ENCODE peak calls at places on chromosomes 7 and 10, in ten cellular contexts. J, R, V, B, H, N, W, C, T and E are unnamed samples.

GRCh38 chr10:14325325-14325955 is 5.3 kb downstream of the FRMD4A start:
- DNase-seq in W (no peak), T (peak), B (peak), V (peak), J (no peak), C (no peak), R (peak), N (peak), H (peak), E (peak)

GRCh38 chr7:98852826-98853225 is 17.0 kb downstream of the TMEM130 start:
- DNase-seq in B (no peak), C (no peak), T (no peak), R (no peak), V (no peak), N (no peak), J (no peak), W (no peak), H (no peak), E (no peak)

GRCh38 chr7:15015545-15016314 is 113.2 kb upstream of the DGKB start:
- DNase-seq in J (peak), N (peak), T (peak), W (no peak), C (peak), R (peak), H (peak), V (peak), B (peak), E (no peak)

GRCh38 chr10:16967866-16968721 is 150.9 kb upstream of the RSU1 start:
- DNase-seq in T (peak), B (no peak), R (no peak), V (peak), J (peak), H (no peak), W (no peak), C (no peak), N (peak), E (no peak)

GRCh38 chr10:67858971-67859370 is 21.0 kb upstream of the DNAJC12 start:
- DNase-seq in B (no peak), N (no peak), R (no peak), T (no peak), C (no peak), V (no peak), J (no peak), H (no peak), W (no peak), E (no peak)

GRCh38 chr7:6640246-6640721 is 3.2 kb downstream of the ZNF316 start:
- DNase-seq in J (no peak), H (peak), B (no peak), R (no peak), C (peak), N (no peak), V (no peak), W (no peak), T (peak), E (no peak)

GRCh38 chr10:103852189-103852711 is 3.1 kb downstream of the SH3PXD2A start:
- DNase-seq in N (no peak), V (no peak), J (no peak), T (no peak), C (no peak), H (peak), B (no peak), R (no peak), W (no peak), E (no peak)

GRCh38 chr10:110344622-110345021 is 39.9 kb upstream of the SMNDC1 start:
- DNase-seq in N (no peak), V (no peak), T (no peak), B (no peak), W (no peak), J (no peak), R (no peak), H (no peak), C (no peak), E (no peak)

GRCh38 chr7:151093748-151094147 is 7.5 kb downstream of the AGAP3 start:
- DNase-seq in H (no peak), B (no peak), N (no peak), J (no peak), V (no peak), T (no peak), C (no peak), R (no peak), W (no peak), E (no peak)

GRCh38 chr10:49512121-49512809 is 26.7 kb downstream of the ERCC6 start:
- DNase-seq in J (no peak), W (no peak), C (no peak), R (no peak), B (peak), T (peak), V (peak), N (peak), H (peak), E (no peak)

GRCh38 chr10:19937989-19938388 is 121.8 kb downstream of the PLXDC2 start:
- DNase-seq in N (no peak), V (no peak), H (no peak), J (no peak), R (no peak), B (no peak), W (no peak), C (no peak), T (no peak), E (no peak)

GRCh38 chr10:114519306-114519669 is 115.0 kb upstream of the AFAP1L2 start:
- DNase-seq in J (no peak), R (peak), V (peak), W (no peak), B (peak), H (no peak), C (peak), T (no peak), N (no peak), E (peak)
- H3K4me3 ChIP-seq in J (no peak), R (no peak), V (no peak), W (no peak), B (no peak), H (no peak), C (no peak), T (no peak), N (no peak), E (no peak)

GRCh38 chr7:1022356-1022755 is 22.0 kb upstream of the GPR146 start:
- DNase-seq in V (no peak), T (no peak), B (no peak), N (no peak), R (no peak), W (no peak), C (no peak), H (no peak), J (no peak), E (no peak)

GRCh38 chr7:1021931-1022330 is 22.4 kb upstream of the GPR146 start:
- DNase-seq in H (no peak), N (no peak), T (no peak), W (no peak), R (no peak), J (no peak), V (no peak), B (no peak), C (no peak), E (no peak)

GRCh38 chr7:1019789-1020610 is 24.3 kb upstream of the GPR146 start:
- DNase-seq in V (no peak), N (no peak), R (no peak), J (no peak), H (no peak), T (no peak), C (no peak), W (no peak), B (no peak), E (no peak)

GRCh38 chr7:1021366-1021765 is 23.0 kb upstream of the GPR146 start:
- DNase-seq in C (no peak), V (no peak), R (no peak), B (no peak), T (no peak), J (no peak), N (no peak), H (no peak), W (no peak), E (no peak)

GRCh38 chr7:1020849-1021251 is 23.5 kb upstream of the GPR146 start:
- DNase-seq in T (no peak), B (no peak), C (no peak), H (no peak), W (no peak), R (no peak), J (no peak), N (no peak), V (no peak), E (no peak)
- TF ChIP-seq CTCF in T (peak), B (no peak), C (peak), H (peak), W (no peak), R (peak), J (no peak), N (peak), V (no peak), E (no peak)

DNA sequence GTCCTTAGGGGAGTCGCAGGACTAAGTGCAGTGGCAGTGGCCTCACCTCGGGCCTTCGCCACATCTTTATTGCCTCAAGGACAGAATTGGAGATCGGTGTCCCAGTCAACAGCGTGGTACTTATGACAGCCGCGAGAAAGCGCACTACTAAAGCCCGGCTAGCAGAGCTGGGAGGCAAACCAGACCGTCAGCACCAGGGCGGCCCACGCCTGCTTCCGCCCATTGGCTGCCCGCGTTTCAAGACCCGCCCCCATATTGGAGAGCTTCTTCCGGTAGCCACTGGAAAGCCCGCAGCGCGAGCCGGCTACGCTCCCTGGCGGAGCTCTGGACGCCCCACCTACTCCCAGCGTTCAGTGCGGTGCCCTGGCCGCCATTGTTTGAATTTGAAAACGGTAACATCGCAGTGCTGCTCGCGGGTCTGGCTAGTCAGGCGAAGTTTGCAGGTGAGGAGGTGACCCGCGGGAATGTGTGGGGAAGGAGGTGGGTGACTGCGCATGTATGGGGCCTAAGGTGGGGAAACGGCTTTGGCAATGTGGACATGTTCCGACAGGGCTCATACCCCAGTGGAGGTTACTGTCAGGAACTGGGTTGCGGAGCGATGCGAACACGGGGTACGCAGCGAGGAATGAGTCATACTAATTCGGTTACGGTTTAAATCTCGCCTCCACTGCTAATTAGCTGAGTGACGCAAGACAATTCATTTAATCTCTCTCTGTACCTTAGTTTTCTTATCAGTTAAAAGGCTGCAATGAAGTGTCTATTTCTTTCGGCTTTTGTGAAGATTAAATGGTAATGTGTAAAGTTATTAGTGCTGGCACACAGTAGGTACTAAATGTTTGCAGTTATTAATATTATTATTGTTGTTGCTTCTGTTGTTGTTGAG is at the start of gene KIF20B:
- DNase-seq in R (peak), J (peak), W (peak), V (peak), N (peak), B (peak), C (peak), H (peak), T (peak), E (peak)
- TF ChIP-seq POLR2A in R (peak), J (no peak), W (peak), V (peak), N (peak), B (no peak), C (peak), H (peak), T (peak), E (no peak)

DNA sequence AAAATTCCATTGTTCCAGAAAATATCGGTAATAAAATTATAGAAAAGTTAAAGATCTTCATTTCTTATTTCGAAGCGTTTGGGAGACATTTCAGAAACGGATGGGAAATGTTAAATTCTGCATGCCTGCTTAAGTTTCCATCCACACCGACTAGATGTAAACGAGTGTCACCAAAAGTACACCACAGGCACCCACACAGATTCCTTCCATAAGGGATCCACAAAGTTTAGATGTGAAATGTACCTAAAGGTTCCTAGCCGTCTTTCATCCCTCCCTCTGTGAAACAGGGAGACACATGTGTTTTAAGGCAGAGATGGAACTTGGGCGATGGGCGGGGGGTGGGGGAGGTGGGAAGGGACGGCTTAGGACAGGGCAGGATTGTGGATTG is 621 bp upstream of the CAV1 start:
- DNase-seq in H (no peak), T (no peak), B (no peak), J (no peak), N (no peak), R (no peak), C (no peak), W (no peak), V (no peak), E (no peak)
- H3K4me3 ChIP-seq in H (no peak), T (peak), B (peak), J (peak), N (peak), R (no peak), C (peak), W (peak), V (peak), E (no peak)

GRCh38 chr7:50988465-50988864 is 205.8 kb upstream of the GRB10 start:
- DNase-seq in B (no peak), V (no peak), H (no peak), R (no peak), T (no peak), J (no peak), N (no peak), C (no peak), W (no peak), E (no peak)

GRCh38 chr7:50981743-50982142 is 199.0 kb upstream of the GRB10 start:
- DNase-seq in C (no peak), H (peak), V (no peak), R (no peak), N (no peak), B (no peak), J (no peak), W (no peak), T (no peak), E (no peak)

GRCh38 chr7:50978633-50979215 is 196.0 kb upstream of the GRB10 start:
- DNase-seq in W (no peak), C (no peak), J (no peak), V (no peak), B (no peak), H (peak), T (no peak), R (no peak), N (peak), E (no peak)

DNA sequence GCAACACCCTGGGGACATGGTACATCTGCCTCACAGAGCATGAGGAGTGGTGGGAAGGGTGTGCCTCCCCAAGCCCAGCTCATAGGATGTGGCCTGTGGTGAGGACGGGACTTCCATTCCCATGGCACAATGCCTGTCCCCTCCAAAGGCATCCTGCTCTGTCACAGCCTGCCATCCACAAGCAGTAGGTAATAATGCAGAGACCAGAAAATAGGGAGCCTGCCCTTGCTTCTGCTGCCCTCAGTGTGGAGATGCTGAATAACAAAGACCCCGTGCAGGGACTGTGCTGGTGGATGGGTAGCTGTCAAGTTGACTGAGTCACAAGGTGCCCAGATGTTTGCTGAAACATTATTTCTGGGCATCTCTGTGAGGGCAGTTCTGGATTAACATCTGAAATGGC is 199.9 kb upstream of the GRB10 start:
- DNase-seq in J (no peak), N (no peak), B (no peak), T (no peak), R (no peak), W (no peak), V (no peak), H (peak), C (no peak), E (no peak)
- TF ChIP-seq CTCF in J (no peak), N (peak), B (no peak), T (peak), R (no peak), W (no peak), V (no peak), H (peak), C (no peak), E (no peak)

DNA sequence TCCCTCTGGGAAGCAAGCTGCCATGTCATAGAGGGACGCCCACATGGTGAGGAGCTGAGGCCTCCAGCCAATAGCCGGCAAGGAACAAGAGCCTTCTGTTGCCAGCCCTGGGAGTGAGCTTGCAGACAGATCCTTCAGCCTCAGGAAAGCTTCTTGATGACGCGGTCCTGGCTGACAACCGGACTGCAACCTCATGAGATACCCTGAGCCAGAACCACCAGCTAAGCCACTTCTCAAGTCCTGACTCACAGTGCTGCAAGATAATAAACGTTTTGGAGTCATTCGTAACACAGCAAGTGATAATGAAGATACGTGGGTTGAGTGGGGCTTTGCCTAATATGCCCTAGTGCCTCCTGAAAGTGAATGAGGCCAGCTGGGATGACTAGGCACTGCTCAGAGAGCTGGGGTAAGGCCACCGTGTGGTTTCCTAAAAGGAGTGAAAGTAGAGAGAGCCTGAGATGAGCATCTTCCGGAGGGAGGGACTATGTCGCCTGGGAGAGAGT is 53.8 kb downstream of the PYROXD2 start:
- DNase-seq in N (no peak), H (peak), T (peak), W (peak), J (peak), C (peak), R (peak), V (no peak), B (peak), E (peak)
- TF ChIP-seq POLR2A in N (no peak), H (no peak), T (no peak), W (no peak), J (no peak), C (no peak), R (no peak), V (no peak), B (no peak), E (no peak)

DNA sequence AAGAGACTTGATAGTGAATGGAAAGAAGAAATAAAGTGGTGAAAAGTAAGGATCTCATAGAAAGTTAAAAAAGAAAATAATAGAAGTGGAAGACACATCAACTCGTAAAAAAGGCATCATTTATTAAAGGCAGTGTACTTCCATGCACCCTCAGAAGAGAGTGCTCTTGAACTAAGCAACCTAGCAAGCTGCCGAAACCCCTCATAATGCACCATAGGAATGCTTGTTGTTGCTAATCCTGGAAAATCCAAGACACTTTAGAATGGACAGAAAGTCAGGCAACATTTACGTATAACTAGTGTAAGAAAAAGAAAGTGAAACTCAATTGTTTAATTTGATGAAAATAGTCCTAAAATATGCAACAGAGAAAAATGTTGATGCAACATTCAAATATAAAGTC is 12.8 kb downstream of the TFPI2 start:
- DNase-seq in H (no peak), T (no peak), N (no peak), R (no peak), W (no peak), V (no peak), J (no peak), B (no peak), C (no peak), E (no peak)
- H3K4me3 ChIP-seq in H (no peak), T (no peak), N (no peak), R (no peak), W (no peak), V (no peak), J (no peak), B (no peak), C (no peak), E (no peak)

GRCh38 chr7:149063481-149063880 is 27.0 kb downstream of the ZNF786 start:
- DNase-seq in N (no peak), H (no peak), B (no peak), T (no peak), W (no peak), R (no peak), J (no peak), V (no peak), C (no peak), E (no peak)

GRCh38 chr7:149060161-149060560 is 30.4 kb downstream of the ZNF786 start:
- DNase-seq in T (no peak), J (no peak), N (no peak), V (no peak), R (no peak), B (no peak), C (no peak), W (no peak), H (no peak), E (no peak)
- TF ChIP-seq CTCF in T (no peak), J (no peak), N (no peak), V (no peak), R (no peak), B (no peak), C (no peak), W (no peak), H (no peak), E (no peak)